ENCODE peak calls at places on chromosomes 6 and 20, in ten cellular contexts. B, M, J, K, G, R, H, D, L and I are unnamed samples.

GRCh38 chr6:31822038-31822821 is 5.3 kb upstream of the HSPA1B start:
- DNase-seq in G (no peak), L (peak), J (no peak), R (peak), B (peak), H (peak), M (peak), D (peak), K (peak), I (peak)

GRCh38 chr6:137389150-137389664 is 105.0 kb downstream of the OLIG3 start:
- DNase-seq in K (no peak), H (no peak), J (no peak), D (peak), M (peak), R (no peak), B (peak), G (no peak), L (no peak), I (peak)

GRCh38 chr6:112360498-112360897 is 13.4 kb downstream of the RFPL4B start:
- DNase-seq in B (peak), D (no peak), K (no peak), H (no peak), J (no peak), L (no peak), G (no peak), M (no peak), R (no peak), I (no peak)

GRCh38 chr20:51735728-51736600 is 32.2 kb downstream of the ATP9A start:
- DNase-seq in L (no peak), G (no peak), H (no peak), M (no peak), R (no peak), D (no peak), K (peak), B (no peak), J (no peak), I (no peak)

GRCh38 chr20:21380711-21381110 is 16.6 kb downstream of the NKX2-4 start:
- DNase-seq in M (no peak), D (no peak), K (no peak), G (no peak), J (no peak), R (no peak), B (no peak), L (no peak), H (no peak), I (no peak)

GRCh38 chr6:28335564-28336283 is at the start of gene ZSCAN31:
- DNase-seq in G (peak), D (peak), J (peak), H (peak), K (peak), L (peak), M (peak), B (peak), R (peak), I (peak)

GRCh38 chr6:7108196-7108963 is 619 bp downstream of the RREB1 start:
- DNase-seq in L (peak), B (peak), K (peak), D (peak), R (peak), G (peak), J (peak), H (peak), M (no peak), I (peak)

GRCh38 chr20:59087829-59088433 is 45.3 kb upstream of the PRELID3B start:
- DNase-seq in R (peak), B (peak), D (peak), L (peak), K (peak), G (peak), M (peak), J (peak), H (peak), I (peak)

GRCh38 chr20:37559312-37560027 is 31.8 kb upstream of the BLCAP start:
- DNase-seq in B (no peak), R (no peak), J (no peak), L (no peak), G (no peak), D (no peak), K (no peak), M (no peak), H (no peak), I (no peak)

GRCh38 chr6:168039849-168040248 is 39.2 kb downstream of the FRMD1 start:
- DNase-seq in B (no peak), K (no peak), H (no peak), R (no peak), D (no peak), G (no peak), M (no peak), L (no peak), J (no peak), I (no peak)

GRCh38 chr6:42520786-42521607 is 42.8 kb upstream of the UBR2 start:
- DNase-seq in J (no peak), B (peak), G (no peak), M (no peak), K (peak), D (no peak), L (no peak), R (no peak), H (no peak), I (no peak)

GRCh38 chr6:70369332-70369950 is 43.9 kb upstream of the FAM135A start:
- DNase-seq in M (peak), B (peak), H (peak), J (peak), R (peak), K (peak), G (peak), D (peak), L (peak), I (peak)

GRCh38 chr20:6632187-6632586 is 135.3 kb upstream of the BMP2 start:
- DNase-seq in L (no peak), J (peak), H (peak), G (no peak), D (no peak), M (no peak), R (no peak), K (no peak), B (no peak), I (no peak)

GRCh38 chr20:44074252-44075151 is 112.5 kb downstream of the JPH2 start:
- DNase-seq in R (no peak), G (peak), M (no peak), D (no peak), K (no peak), H (peak), B (peak), J (no peak), L (no peak), I (no peak)

GRCh38 chr6:46352541-46353267 is 138.5 kb downstream of the RCAN2 start:
- DNase-seq in M (no peak), H (no peak), R (no peak), B (no peak), L (no peak), G (no peak), D (no peak), J (no peak), K (peak), I (no peak)

GRCh38 chr20:46348231-46348803 is 40.0 kb upstream of the CDH22 start:
- DNase-seq in L (peak), R (no peak), B (peak), G (no peak), D (no peak), K (no peak), J (no peak), M (no peak), H (no peak), I (no peak)

GRCh38 chr6:118506071-118506638 is 41.9 kb upstream of the PLN start:
- DNase-seq in K (no peak), R (no peak), M (no peak), G (no peak), J (no peak), H (no peak), B (no peak), L (no peak), D (no peak), I (no peak)

GRCh38 chr6:56065408-56065807 is 182.0 kb downstream of the COL21A1 start:
- DNase-seq in R (no peak), B (no peak), H (no peak), M (no peak), L (no peak), K (no peak), J (no peak), G (no peak), D (no peak), I (no peak)

GRCh38 chr6:111918825-111919224 is 45.6 kb upstream of the FYN start:
- DNase-seq in D (no peak), L (no peak), J (no peak), H (peak), M (no peak), B (peak), K (no peak), R (no peak), G (no peak), I (no peak)

GRCh38 chr20:32387262-32387661 is 29.1 kb downstream of the ASXL1 start:
- DNase-seq in H (no peak), B (no peak), R (no peak), K (no peak), J (no peak), D (no peak), M (peak), L (no peak), G (no peak), I (peak)

GRCh38 chr6:89117285-89118108 is at the start of gene SRSF12:
- DNase-seq in B (peak), L (peak), R (peak), G (peak), M (peak), K (no peak), D (peak), J (peak), H (peak), I (peak)

GRCh38 chr6:170244721-170245201 is 46.1 kb downstream of the DLL1 start:
- DNase-seq in J (no peak), L (no peak), B (no peak), D (no peak), M (no peak), G (no peak), H (no peak), K (no peak), R (no peak), I (no peak)

GRCh38 chr6:41040101-41040910 is 1.3 kb upstream of the UNC5CL start:
- DNase-seq in R (peak), G (no peak), B (no peak), K (peak), L (no peak), H (no peak), J (peak), D (no peak), M (peak), I (no peak)

GRCh38 chr6:139376604-139377218 is 2.3 kb upstream of the CITED2 start:
- DNase-seq in M (no peak), L (no peak), B (peak), J (peak), H (no peak), G (no peak), R (peak), K (peak), D (no peak), I (no peak)

GRCh38 chr6:42394881-42395620 is 56.7 kb downstream of the TRERF1 start:
- DNase-seq in J (no peak), B (no peak), L (no peak), R (no peak), G (no peak), D (no peak), H (no peak), M (no peak), K (no peak), I (no peak)

GRCh38 chr6:156146891-156147290 is 630.3 kb upstream of the ARID1B start:
- DNase-seq in R (no peak), M (no peak), D (no peak), B (no peak), H (no peak), L (no peak), J (no peak), G (no peak), K (no peak), I (no peak)

GRCh38 chr6:87066449-87067288 is 28.2 kb downstream of the CGA start:
- DNase-seq in B (peak), D (no peak), M (peak), L (peak), J (peak), R (peak), G (no peak), K (peak), H (no peak), I (peak)

GRCh38 chr6:43673444-43674063 is 14.0 kb downstream of the MRPS18A start:
- DNase-seq in M (no peak), G (no peak), H (no peak), D (no peak), L (no peak), K (no peak), B (no peak), J (no peak), R (no peak), I (no peak)

GRCh38 chr20:31698803-31699718 is 23.6 kb downstream of the BCL2L1 start:
- DNase-seq in D (no peak), J (peak), R (peak), H (no peak), G (no peak), K (peak), L (no peak), M (no peak), B (peak), I (no peak)

GRCh38 chr20:23253524-23253923 is 97.1 kb upstream of the NXT1 start:
- DNase-seq in L (no peak), G (no peak), B (no peak), R (no peak), D (no peak), J (no peak), H (no peak), K (no peak), M (no peak), I (no peak)

GRCh38 chr20:13430346-13431002 is 208.3 kb downstream of the TASP1 start:
- DNase-seq in G (no peak), B (no peak), M (no peak), D (no peak), K (peak), R (no peak), H (no peak), L (no peak), J (peak), I (no peak)

GRCh38 chr20:49685161-49685601 is 28.5 kb downstream of the B4GALT5 start:
- DNase-seq in K (no peak), H (no peak), G (no peak), B (no peak), L (no peak), J (no peak), M (no peak), D (no peak), R (no peak), I (no peak)

GRCh38 chr6:142697912-142698311 is 247.1 kb downstream of the HIVEP2 start:
- DNase-seq in H (no peak), D (no peak), L (no peak), K (no peak), B (no peak), J (no peak), M (no peak), R (no peak), G (no peak), I (no peak)

GRCh38 chr6:108165714-108166663 is at the start of gene NR2E1:
- DNase-seq in J (peak), B (no peak), L (peak), H (no peak), D (no peak), G (no peak), M (no peak), K (no peak), R (no peak), I (no peak)

GRCh38 chr6:83696674-83697073 is 12.2 kb downstream of the SNAP91 start:
- DNase-seq in G (no peak), R (no peak), B (peak), H (no peak), J (no peak), M (no peak), D (no peak), K (peak), L (no peak), I (no peak)

GRCh38 chr6:79750806-79751205 is 119.7 kb downstream of the SH3BGRL2 start:
- DNase-seq in R (no peak), M (no peak), J (no peak), B (no peak), L (no peak), K (no peak), H (no peak), G (no peak), D (no peak), I (no peak)

GRCh38 chr6:93474733-93475179 is 55.4 kb upstream of the EPHA7 start:
- DNase-seq in M (no peak), K (no peak), H (no peak), D (no peak), R (no peak), G (no peak), L (no peak), J (no peak), B (no peak), I (no peak)

GRCh38 chr6:112153926-112154621 is 66.7 kb downstream of the FAM229B start:
- DNase-seq in D (no peak), R (peak), J (peak), M (no peak), L (no peak), H (no peak), G (no peak), K (no peak), B (peak), I (no peak)